ENCODE peak calls at places on chromosome 6, in eight cellular contexts. One of them, this sample, is unnamed.

GRCh38 chr6:106094261-106094963 is 8.3 kb downstream of the PRDM1 start:
- DNase-seq in epithelial cell of esophagus: no peak
- DNase-seq in brain microvascular endothelial cell: no peak
- DNase-seq in activated B cell treated with CpG ODN at 0.5 μM for 24 hours: no peak
- DNase-seq in colonic mucosa: no peak
- DNase-seq in fibroblast of the aortic adventitia: no peak
- DNase-seq in dorsolateral prefrontal cortex: no peak
- DNase-seq in breast epithelium: no peak
- DNase-seq in this sample: no peak

GRCh38 chr6:110352603-110353303 is 5.4 kb downstream of the METTL24 start:
- DNase-seq in epithelial cell of esophagus: no peak
- DNase-seq in brain microvascular endothelial cell: no peak
- DNase-seq in activated B cell treated with CpG ODN at 0.5 μM for 24 hours: no peak
- DNase-seq in colonic mucosa: no peak
- DNase-seq in fibroblast of the aortic adventitia: peak; percentile 46
- DNase-seq in dorsolateral prefrontal cortex: no peak
- DNase-seq in breast epithelium: no peak
- DNase-seq in this sample: no peak

GRCh38 chr6:106141441-106142237 is 55.5 kb downstream of the PRDM1 start:
- DNase-seq in epithelial cell of esophagus: peak; percentile 59
- DNase-seq in brain microvascular endothelial cell: no peak
- DNase-seq in activated B cell treated with CpG ODN at 0.5 μM for 24 hours: no peak
- DNase-seq in colonic mucosa: no peak
- DNase-seq in fibroblast of the aortic adventitia: no peak
- DNase-seq in dorsolateral prefrontal cortex: no peak
- DNase-seq in breast epithelium: no peak
- DNase-seq in this sample: no peak

GRCh38 chr6:119040636-119041035 is 37.8 kb downstream of the FAM184A start:
- DNase-seq in epithelial cell of esophagus: no peak
- DNase-seq in brain microvascular endothelial cell: no peak
- DNase-seq in activated B cell treated with CpG ODN at 0.5 μM for 24 hours: no peak
- DNase-seq in colonic mucosa: no peak
- DNase-seq in fibroblast of the aortic adventitia: no peak
- DNase-seq in dorsolateral prefrontal cortex: no peak
- DNase-seq in breast epithelium: no peak
- DNase-seq in this sample: no peak

GRCh38 chr6:161265975-161266374 is 7.9 kb downstream of the AGPAT4 start:
- DNase-seq in epithelial cell of esophagus: no peak
- DNase-seq in brain microvascular endothelial cell: no peak
- DNase-seq in activated B cell treated with CpG ODN at 0.5 μM for 24 hours: no peak
- DNase-seq in colonic mucosa: no peak
- DNase-seq in fibroblast of the aortic adventitia: no peak
- DNase-seq in dorsolateral prefrontal cortex: no peak
- DNase-seq in breast epithelium: no peak
- DNase-seq in this sample: no peak

GRCh38 chr6:136408205-136408604 is 118.6 kb upstream of the BCLAF1 start:
- DNase-seq in epithelial cell of esophagus: peak; percentile 45
- DNase-seq in brain microvascular endothelial cell: no peak
- DNase-seq in activated B cell treated with CpG ODN at 0.5 μM for 24 hours: no peak
- DNase-seq in colonic mucosa: no peak
- DNase-seq in fibroblast of the aortic adventitia: peak; percentile 40
- DNase-seq in dorsolateral prefrontal cortex: no peak
- DNase-seq in breast epithelium: no peak
- DNase-seq in this sample: no peak

GRCh38 chr6:32895006-32895345 is 41.0 kb downstream of the PSMB9 start:
- DNase-seq in epithelial cell of esophagus: peak; percentile 8
- DNase-seq in brain microvascular endothelial cell: no peak
- DNase-seq in activated B cell treated with CpG ODN at 0.5 μM for 24 hours: no peak
- DNase-seq in colonic mucosa: no peak
- DNase-seq in fibroblast of the aortic adventitia: no peak
- DNase-seq in dorsolateral prefrontal cortex: no peak
- DNase-seq in breast epithelium: no peak
- DNase-seq in this sample: no peak

GRCh38 chr6:166106076-166106686 is 61.5 kb downstream of the TBXT start:
- DNase-seq in epithelial cell of esophagus: peak; percentile 67
- DNase-seq in brain microvascular endothelial cell: peak; percentile 74
- DNase-seq in activated B cell treated with CpG ODN at 0.5 μM for 24 hours: peak; percentile 26
- DNase-seq in colonic mucosa: peak; percentile 68
- DNase-seq in fibroblast of the aortic adventitia: peak; percentile 78
- DNase-seq in dorsolateral prefrontal cortex: peak; percentile 92
- DNase-seq in breast epithelium: peak; percentile 71
- DNase-seq in this sample: peak; percentile 81

GRCh38 chr6:47023543-47023942 is 18.6 kb downstream of the ADGRF1 start:
- DNase-seq in epithelial cell of esophagus: no peak
- DNase-seq in brain microvascular endothelial cell: no peak
- DNase-seq in activated B cell treated with CpG ODN at 0.5 μM for 24 hours: no peak
- DNase-seq in colonic mucosa: no peak
- DNase-seq in fibroblast of the aortic adventitia: no peak
- DNase-seq in dorsolateral prefrontal cortex: no peak
- DNase-seq in breast epithelium: no peak
- DNase-seq in this sample: no peak

GRCh38 chr6:38773338-38773737 is 58.2 kb downstream of the DNAH8 start:
- DNase-seq in epithelial cell of esophagus: peak; percentile 74
- DNase-seq in brain microvascular endothelial cell: no peak
- DNase-seq in activated B cell treated with CpG ODN at 0.5 μM for 24 hours: no peak
- DNase-seq in colonic mucosa: peak; percentile 23
- DNase-seq in fibroblast of the aortic adventitia: no peak
- DNase-seq in dorsolateral prefrontal cortex: no peak
- DNase-seq in breast epithelium: no peak
- DNase-seq in this sample: no peak
- TF ChIP-seq CTCF in epithelial cell of esophagus: peak; percentile 64
- TF ChIP-seq CTCF in brain microvascular endothelial cell: peak; percentile 53
- TF ChIP-seq CTCF in activated B cell treated with CpG ODN at 0.5 μM for 24 hours: no peak
- TF ChIP-seq CTCF in colonic mucosa: peak; percentile 64
- TF ChIP-seq CTCF in fibroblast of the aortic adventitia: no peak
- TF ChIP-seq CTCF in dorsolateral prefrontal cortex: peak; percentile 6
- TF ChIP-seq CTCF in breast epithelium: no peak
- TF ChIP-seq CTCF in this sample: peak; percentile 53

DNA sequence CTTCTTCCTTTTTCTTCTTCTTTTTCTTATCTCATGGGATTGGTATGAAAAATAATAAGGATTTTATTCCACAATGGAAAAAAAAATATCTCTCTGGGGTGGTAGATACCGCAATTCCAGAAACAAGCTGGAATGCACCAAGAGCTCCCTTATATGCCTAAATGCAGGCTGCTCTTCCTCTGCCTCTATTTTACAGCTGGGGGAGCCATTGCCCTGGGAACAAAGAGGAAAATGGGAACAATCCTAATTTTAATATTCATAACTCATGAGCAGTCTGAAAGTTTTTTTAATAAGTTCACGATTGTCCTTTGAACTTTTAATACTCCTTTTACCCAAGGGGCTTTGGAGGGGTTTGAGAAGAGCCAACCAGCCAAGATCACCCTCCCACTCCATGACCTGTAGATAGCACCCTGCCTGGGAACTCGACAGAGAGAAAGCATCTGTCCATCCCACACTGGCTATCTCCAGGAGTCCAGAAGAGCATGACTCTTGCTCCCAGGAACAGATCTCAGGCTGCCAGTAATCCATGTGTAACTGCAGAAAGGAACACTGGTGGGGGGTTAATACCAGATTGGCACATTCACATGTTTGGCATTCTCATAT is 74.7 kb downstream of the CD83 start:
- DNase-seq in epithelial cell of esophagus: peak; percentile 13
- DNase-seq in brain microvascular endothelial cell: no peak
- DNase-seq in activated B cell treated with CpG ODN at 0.5 μM for 24 hours: no peak
- DNase-seq in colonic mucosa: no peak
- DNase-seq in fibroblast of the aortic adventitia: peak; percentile 10
- DNase-seq in dorsolateral prefrontal cortex: no peak
- DNase-seq in breast epithelium: no peak
- DNase-seq in this sample: no peak
- TF ChIP-seq CTCF in epithelial cell of esophagus: peak; percentile 37
- TF ChIP-seq CTCF in brain microvascular endothelial cell: peak; percentile 29
- TF ChIP-seq CTCF in activated B cell treated with CpG ODN at 0.5 μM for 24 hours: no peak
- TF ChIP-seq CTCF in colonic mucosa: no peak
- TF ChIP-seq CTCF in fibroblast of the aortic adventitia: peak; percentile 25
- TF ChIP-seq CTCF in dorsolateral prefrontal cortex: peak; percentile 8
- TF ChIP-seq CTCF in breast epithelium: no peak
- TF ChIP-seq CTCF in this sample: no peak

DNA sequence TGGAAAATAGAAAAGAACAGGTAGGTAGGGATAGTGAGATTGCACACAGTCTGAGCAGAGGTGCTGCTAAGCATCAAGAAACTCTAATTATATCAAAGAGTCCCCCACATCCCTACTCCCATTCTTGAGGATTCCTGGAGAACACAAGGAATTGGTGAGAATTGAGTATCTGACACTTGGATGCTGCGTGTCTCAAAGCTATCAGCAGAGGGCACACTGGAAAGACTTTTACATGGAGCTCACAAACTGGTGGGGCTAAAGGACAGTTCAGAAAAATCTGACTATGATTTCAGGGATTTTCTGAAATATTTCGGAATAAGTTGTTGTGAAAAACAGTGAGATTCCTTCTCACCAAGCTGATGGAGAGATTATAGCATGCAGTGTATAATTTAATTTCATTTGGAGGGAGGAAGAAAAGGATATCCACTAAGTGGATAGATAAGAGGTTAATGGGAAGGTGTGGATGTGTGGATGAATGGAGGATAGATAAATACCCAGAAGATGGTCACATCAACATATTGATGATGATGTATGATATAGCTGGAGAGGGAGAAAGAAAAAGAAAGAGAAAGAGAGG is 215.4 kb upstream of the DEFB112 start:
- DNase-seq in epithelial cell of esophagus: peak; percentile 41
- DNase-seq in brain microvascular endothelial cell: peak; percentile 9
- DNase-seq in activated B cell treated with CpG ODN at 0.5 μM for 24 hours: no peak
- DNase-seq in colonic mucosa: no peak
- DNase-seq in fibroblast of the aortic adventitia: no peak
- DNase-seq in dorsolateral prefrontal cortex: no peak
- DNase-seq in breast epithelium: no peak
- DNase-seq in this sample: no peak
- TF ChIP-seq CTCF in epithelial cell of esophagus: peak; percentile 54
- TF ChIP-seq CTCF in brain microvascular endothelial cell: peak; percentile 49
- TF ChIP-seq CTCF in activated B cell treated with CpG ODN at 0.5 μM for 24 hours: no peak
- TF ChIP-seq CTCF in colonic mucosa: no peak
- TF ChIP-seq CTCF in fibroblast of the aortic adventitia: no peak
- TF ChIP-seq CTCF in dorsolateral prefrontal cortex: peak; percentile 43
- TF ChIP-seq CTCF in breast epithelium: no peak
- TF ChIP-seq CTCF in this sample: peak; percentile 70

GRCh38 chr6:10256113-10256690 is 158.7 kb downstream of the TFAP2A start:
- DNase-seq in epithelial cell of esophagus: no peak
- DNase-seq in brain microvascular endothelial cell: peak; percentile 11
- DNase-seq in activated B cell treated with CpG ODN at 0.5 μM for 24 hours: no peak
- DNase-seq in colonic mucosa: no peak
- DNase-seq in fibroblast of the aortic adventitia: peak; percentile 12
- DNase-seq in dorsolateral prefrontal cortex: no peak
- DNase-seq in breast epithelium: no peak
- DNase-seq in this sample: no peak
- TF ChIP-seq CTCF in epithelial cell of esophagus: peak; percentile 47
- TF ChIP-seq CTCF in brain microvascular endothelial cell: peak; percentile 58
- TF ChIP-seq CTCF in activated B cell treated with CpG ODN at 0.5 μM for 24 hours: no peak
- TF ChIP-seq CTCF in colonic mucosa: peak; percentile 49
- TF ChIP-seq CTCF in fibroblast of the aortic adventitia: peak; percentile 46
- TF ChIP-seq CTCF in dorsolateral prefrontal cortex: peak; percentile 14
- TF ChIP-seq CTCF in breast epithelium: peak; percentile 18
- TF ChIP-seq CTCF in this sample: peak; percentile 73

DNA sequence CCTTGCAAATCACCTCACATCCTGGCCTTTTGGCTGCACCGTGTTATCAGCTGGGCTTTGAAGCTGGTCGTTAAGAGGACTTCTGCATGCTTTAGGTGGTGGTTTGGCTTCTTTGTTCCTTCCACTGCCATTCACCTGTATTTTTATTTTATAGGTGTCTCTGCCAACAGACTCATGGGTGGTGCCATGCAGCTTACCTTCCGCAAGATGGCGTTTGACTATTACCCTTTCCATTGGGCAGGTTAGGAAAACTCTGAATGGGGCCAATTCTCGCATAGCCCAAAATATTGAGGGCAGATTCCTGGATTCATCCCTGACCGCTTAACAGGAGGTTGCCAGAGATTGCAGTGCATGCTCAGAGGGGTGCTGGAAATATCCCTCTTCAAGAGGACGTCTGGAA is 32.4 kb downstream of the TAF11 start:
- DNase-seq in epithelial cell of esophagus: no peak
- DNase-seq in brain microvascular endothelial cell: no peak
- DNase-seq in activated B cell treated with CpG ODN at 0.5 μM for 24 hours: no peak
- DNase-seq in colonic mucosa: no peak
- DNase-seq in fibroblast of the aortic adventitia: no peak
- DNase-seq in dorsolateral prefrontal cortex: no peak
- DNase-seq in breast epithelium: no peak
- DNase-seq in this sample: no peak
- TF ChIP-seq CTCF in epithelial cell of esophagus: peak; percentile 34
- TF ChIP-seq CTCF in brain microvascular endothelial cell: peak; percentile 22
- TF ChIP-seq CTCF in activated B cell treated with CpG ODN at 0.5 μM for 24 hours: no peak
- TF ChIP-seq CTCF in colonic mucosa: no peak
- TF ChIP-seq CTCF in fibroblast of the aortic adventitia: no peak
- TF ChIP-seq CTCF in dorsolateral prefrontal cortex: no peak
- TF ChIP-seq CTCF in breast epithelium: no peak
- TF ChIP-seq CTCF in this sample: no peak

DNA sequence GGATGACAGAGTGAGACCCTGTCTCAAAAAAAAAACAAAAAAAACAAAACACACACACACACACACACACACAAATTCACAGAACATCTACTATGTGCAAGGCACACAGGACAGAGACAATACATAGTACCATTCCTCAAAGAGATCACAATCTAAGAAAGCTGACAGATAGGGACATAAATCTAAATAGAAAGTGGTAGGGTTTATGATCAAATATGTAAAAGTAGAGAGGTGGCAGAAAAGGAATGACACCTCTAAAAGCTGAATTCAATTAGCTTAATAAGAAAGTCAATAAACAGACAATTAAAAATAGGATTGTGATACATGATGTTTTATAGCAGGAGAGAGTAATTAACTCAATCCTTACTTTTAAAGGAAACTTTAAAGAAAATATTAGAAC is 41.5 kb downstream of the USP45 start:
- DNase-seq in epithelial cell of esophagus: no peak
- DNase-seq in brain microvascular endothelial cell: no peak
- DNase-seq in activated B cell treated with CpG ODN at 0.5 μM for 24 hours: no peak
- DNase-seq in colonic mucosa: no peak
- DNase-seq in fibroblast of the aortic adventitia: no peak
- DNase-seq in dorsolateral prefrontal cortex: no peak
- DNase-seq in breast epithelium: no peak
- DNase-seq in this sample: no peak
- TF ChIP-seq CTCF in epithelial cell of esophagus: no peak
- TF ChIP-seq CTCF in brain microvascular endothelial cell: no peak
- TF ChIP-seq CTCF in activated B cell treated with CpG ODN at 0.5 μM for 24 hours: no peak
- TF ChIP-seq CTCF in colonic mucosa: no peak
- TF ChIP-seq CTCF in fibroblast of the aortic adventitia: no peak
- TF ChIP-seq CTCF in dorsolateral prefrontal cortex: no peak
- TF ChIP-seq CTCF in breast epithelium: no peak
- TF ChIP-seq CTCF in this sample: no peak

DNA sequence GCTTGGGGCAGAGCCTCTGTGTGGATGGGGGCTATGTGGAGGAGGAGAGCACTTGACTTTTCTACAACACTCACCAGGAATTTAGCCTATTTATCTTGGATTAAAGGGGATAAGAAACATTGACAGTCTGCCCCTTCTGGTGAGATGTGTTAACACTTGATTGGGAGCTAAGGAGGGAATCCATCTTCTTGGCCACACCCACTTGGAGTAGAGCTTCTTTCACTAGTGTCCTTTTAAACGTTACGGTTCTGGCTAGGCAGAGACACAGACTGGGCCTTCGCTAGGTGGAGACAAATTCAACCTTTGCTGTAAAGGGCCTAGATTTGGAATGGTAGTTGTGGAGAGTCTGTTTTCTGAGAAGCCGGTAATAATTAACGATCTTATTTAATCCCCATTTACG is 15.5 kb upstream of the TPBG start:
- DNase-seq in epithelial cell of esophagus: no peak
- DNase-seq in brain microvascular endothelial cell: no peak
- DNase-seq in activated B cell treated with CpG ODN at 0.5 μM for 24 hours: no peak
- DNase-seq in colonic mucosa: no peak
- DNase-seq in fibroblast of the aortic adventitia: no peak
- DNase-seq in dorsolateral prefrontal cortex: no peak
- DNase-seq in breast epithelium: no peak
- DNase-seq in this sample: no peak
- TF ChIP-seq CTCF in epithelial cell of esophagus: no peak
- TF ChIP-seq CTCF in brain microvascular endothelial cell: peak; percentile 17
- TF ChIP-seq CTCF in activated B cell treated with CpG ODN at 0.5 μM for 24 hours: no peak
- TF ChIP-seq CTCF in colonic mucosa: no peak
- TF ChIP-seq CTCF in fibroblast of the aortic adventitia: no peak
- TF ChIP-seq CTCF in dorsolateral prefrontal cortex: no peak
- TF ChIP-seq CTCF in breast epithelium: no peak
- TF ChIP-seq CTCF in this sample: peak; percentile 23

GRCh38 chr6:143592335-143592734 is 80.8 kb upstream of the FUCA2 start:
- DNase-seq in epithelial cell of esophagus: peak; percentile 34
- DNase-seq in brain microvascular endothelial cell: no peak
- DNase-seq in activated B cell treated with CpG ODN at 0.5 μM for 24 hours: no peak
- DNase-seq in colonic mucosa: no peak
- DNase-seq in fibroblast of the aortic adventitia: no peak
- DNase-seq in dorsolateral prefrontal cortex: no peak
- DNase-seq in breast epithelium: no peak
- DNase-seq in this sample: no peak
- TF ChIP-seq CTCF in epithelial cell of esophagus: peak; percentile 49
- TF ChIP-seq CTCF in brain microvascular endothelial cell: peak; percentile 57
- TF ChIP-seq CTCF in activated B cell treated with CpG ODN at 0.5 μM for 24 hours: no peak
- TF ChIP-seq CTCF in colonic mucosa: no peak
- TF ChIP-seq CTCF in fibroblast of the aortic adventitia: peak; percentile 9
- TF ChIP-seq CTCF in dorsolateral prefrontal cortex: no peak
- TF ChIP-seq CTCF in breast epithelium: no peak
- TF ChIP-seq CTCF in this sample: peak; percentile 62

This sample was measured in type B pancreatic cell.